ENCODE peak calls at places on chromosomes 3 and 15, in seven cellular contexts. G is upper lobe of right lung, Q is heart left ventricle, F is spleen, O is mesenchymal stem cell, J is ovary, C is A549. A is an unnamed sample.

GRCh38 chr3:17982211-17982880 is 239.9 kb upstream of the TBC1D5 start:
- DNase-seq in G (no peak), Q (no peak), F (no peak), O (no peak), J (no peak), C (no peak), A (no peak)

GRCh38 chr3:50627407-50628051 is 10.6 kb downstream of the MAPKAPK3 start:
- DNase-seq in G (peak), Q (peak), F (no peak), O (peak), J (no peak), C (peak), A (no peak)

GRCh38 chr3:120743081-120743365 is 479 bp downstream of the GTF2E1 start:
- DNase-seq in G (no peak), Q (no peak), F (no peak), O (no peak), J (no peak), C (no peak), A (no peak)

GRCh38 chr15:34644061-34644460 is 60.6 kb upstream of the GOLGA8B start:
- DNase-seq in G (no peak), Q (no peak), F (no peak), O (peak), J (no peak), C (peak), A (no peak)

GRCh38 chr3:120275553-120276092 is 9.4 kb downstream of the GPR156 start:
- DNase-seq in G (no peak), Q (no peak), F (no peak), O (no peak), J (no peak), C (no peak), A (no peak)

GRCh38 chr15:51004103-51004536 is 90.6 kb downstream of the TNFAIP8L3 start:
- DNase-seq in G (no peak), Q (no peak), F (no peak), O (peak), J (no peak), C (peak), A (no peak)

GRCh38 chr15:41827290-41827879 is 507 bp upstream of the JMJD7 start:
- DNase-seq in G (no peak), Q (no peak), F (no peak), O (no peak), J (no peak), C (no peak), A (no peak)

GRCh38 chr15:39397883-39398282 is 183.0 kb upstream of the THBS1 start:
- DNase-seq in G (no peak), Q (no peak), F (no peak), O (no peak), J (no peak), C (no peak), A (no peak)

GRCh38 chr15:89814112-89814742 is 425 bp downstream of the ANPEP start:
- DNase-seq in G (no peak), Q (no peak), F (peak), O (peak), J (no peak), C (no peak), A (no peak)

DNA sequence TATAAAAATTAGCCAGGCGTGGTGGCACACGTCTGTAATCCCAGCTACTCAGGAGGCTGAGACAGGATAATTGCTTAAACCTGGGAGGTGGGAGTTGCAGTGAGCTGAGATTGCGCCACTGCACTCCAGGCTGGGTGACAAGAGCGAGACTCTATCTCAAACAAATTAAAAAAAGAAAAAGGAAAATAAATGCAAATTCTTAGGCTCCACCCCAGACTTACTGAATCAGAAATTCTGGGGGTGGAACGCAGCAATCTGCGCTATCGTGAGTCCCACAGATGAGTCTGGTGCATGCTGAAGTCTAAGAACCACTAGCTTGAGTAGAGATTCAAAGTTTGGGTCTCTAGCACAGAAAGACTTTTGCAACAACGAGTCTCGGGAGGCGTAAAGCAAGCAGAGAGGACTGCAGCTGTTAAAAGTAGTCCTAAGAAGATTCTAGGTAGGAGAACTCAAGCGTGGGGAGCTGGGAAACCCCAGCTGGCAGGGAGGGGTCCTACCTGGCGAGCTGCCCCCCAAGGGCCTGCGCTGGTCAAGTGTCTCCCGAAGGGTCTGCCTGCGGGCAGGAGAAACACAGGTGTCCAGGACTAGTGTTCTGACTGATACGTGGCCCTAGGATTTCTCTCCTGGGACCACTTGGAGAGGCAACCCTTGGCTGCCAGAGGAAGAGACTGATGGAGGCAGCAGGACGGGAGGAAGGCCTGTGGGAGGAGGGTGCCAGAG is 21.9 kb downstream of the CEP19 start:
- DNase-seq in G (no peak), Q (no peak), F (no peak), O (no peak), J (no peak), C (no peak), A (no peak)
- H3K27ac ChIP-seq in G (no peak), Q (no peak), F (peak), O (no peak), J (no peak), C (no peak), A (no peak)

DNA sequence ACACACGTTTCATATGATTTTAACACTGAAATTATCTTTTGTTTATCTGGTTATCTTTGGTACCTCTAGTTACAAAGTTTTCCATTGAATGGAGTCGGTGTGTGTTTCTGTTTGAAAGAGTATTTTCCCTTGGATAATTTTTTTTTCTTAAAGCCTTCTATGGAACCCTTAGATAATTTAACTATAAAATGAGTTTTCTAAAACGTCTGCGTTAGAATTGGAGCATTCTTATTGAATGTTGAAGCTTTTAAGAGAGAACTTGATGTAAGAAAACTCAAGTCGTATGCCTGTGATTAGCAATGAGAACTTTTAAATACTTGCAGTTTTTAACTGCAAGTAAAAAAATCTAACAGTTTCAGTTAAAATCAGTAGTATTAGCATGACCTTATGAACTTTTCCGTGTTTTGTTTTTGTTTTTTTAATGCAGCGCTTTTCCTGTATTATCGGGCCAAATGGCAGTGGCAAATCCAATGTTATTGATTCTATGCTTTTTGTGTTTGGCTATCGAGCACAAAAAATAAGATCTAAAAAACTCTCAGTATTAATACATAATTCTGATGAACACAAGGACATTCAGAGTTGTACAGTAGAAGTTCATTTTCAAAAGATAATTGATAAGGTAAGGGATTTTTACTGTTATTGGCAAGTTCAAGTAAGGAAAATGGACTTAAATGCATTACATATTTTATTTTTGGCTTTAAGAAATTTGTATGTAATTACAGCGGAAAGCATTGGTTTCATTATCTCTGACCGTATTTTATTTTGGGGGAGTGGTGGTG is 3.0 kb downstream of the SMC4 start:
- DNase-seq in G (no peak), Q (no peak), F (no peak), O (no peak), J (no peak), C (no peak), A (no peak)
- H3K27ac ChIP-seq in G (peak), Q (no peak), F (peak), O (no peak), J (no peak), C (peak), A (peak)

GRCh38 chr15:85499498-85499897 is 119.1 kb downstream of the AKAP13 start:
- DNase-seq in G (no peak), Q (no peak), F (no peak), O (no peak), J (no peak), C (no peak), A (no peak)
- H3K27ac ChIP-seq in G (no peak), Q (peak), F (no peak), O (no peak), J (no peak), C (peak), A (no peak)

DNA sequence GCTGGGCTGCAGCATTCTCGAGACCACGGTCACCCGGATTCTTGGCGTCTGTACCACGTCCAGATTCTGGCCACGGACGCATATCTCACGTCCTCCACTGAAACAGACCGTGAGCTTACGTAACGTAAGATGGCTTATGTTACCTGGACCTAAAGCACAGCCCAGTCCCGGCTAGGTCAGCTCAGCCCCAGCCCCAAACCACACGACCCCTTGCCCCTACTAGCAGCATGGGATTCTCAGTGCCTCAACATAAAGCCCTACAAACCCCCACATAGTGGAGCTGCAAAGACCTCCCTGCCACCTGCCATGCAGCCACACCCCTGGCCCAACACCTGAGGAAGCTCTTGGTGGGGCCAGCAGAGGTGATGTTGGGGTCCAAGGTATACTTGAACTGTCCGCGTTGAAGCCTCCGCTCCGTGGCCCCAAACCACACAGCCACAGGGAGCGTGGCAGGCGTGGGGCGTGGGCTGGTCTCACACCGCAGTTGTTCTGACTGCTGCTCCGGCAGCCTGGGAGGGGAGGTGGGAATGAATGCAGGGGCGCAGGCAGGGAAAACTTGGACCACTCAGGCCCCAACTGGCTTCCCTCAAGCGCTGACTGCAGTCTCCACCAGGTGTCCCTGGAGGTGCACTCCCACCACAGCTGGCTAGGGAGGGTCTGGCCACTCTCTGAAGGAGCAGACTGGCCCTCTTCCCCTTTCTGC is 14.5 kb downstream of the PLXNB1 start:
- DNase-seq in G (no peak), Q (no peak), F (peak), O (no peak), J (no peak), C (no peak), A (no peak)
- H3K27ac ChIP-seq in G (no peak), Q (no peak), F (no peak), O (no peak), J (no peak), C (no peak), A (no peak)

GRCh38 chr15:95287774-95288173 is 1042.7 kb upstream of the NR2F2 start:
- DNase-seq in G (no peak), Q (no peak), F (no peak), O (no peak), J (peak), C (no peak), A (no peak)

GRCh38 chr15:95286316-95286880 is 1044.1 kb upstream of the NR2F2 start:
- DNase-seq in G (no peak), Q (no peak), F (no peak), O (no peak), J (peak), C (no peak), A (no peak)

GRCh38 chr15:95286911-95287769 is 1043.4 kb upstream of the NR2F2 start:
- DNase-seq in G (no peak), Q (no peak), F (no peak), O (no peak), J (peak), C (no peak), A (no peak)

GRCh38 chr15:95284487-95284886 is 1046.0 kb upstream of the NR2F2 start:
- DNase-seq in G (no peak), Q (no peak), F (no peak), O (no peak), J (no peak), C (no peak), A (no peak)

DNA sequence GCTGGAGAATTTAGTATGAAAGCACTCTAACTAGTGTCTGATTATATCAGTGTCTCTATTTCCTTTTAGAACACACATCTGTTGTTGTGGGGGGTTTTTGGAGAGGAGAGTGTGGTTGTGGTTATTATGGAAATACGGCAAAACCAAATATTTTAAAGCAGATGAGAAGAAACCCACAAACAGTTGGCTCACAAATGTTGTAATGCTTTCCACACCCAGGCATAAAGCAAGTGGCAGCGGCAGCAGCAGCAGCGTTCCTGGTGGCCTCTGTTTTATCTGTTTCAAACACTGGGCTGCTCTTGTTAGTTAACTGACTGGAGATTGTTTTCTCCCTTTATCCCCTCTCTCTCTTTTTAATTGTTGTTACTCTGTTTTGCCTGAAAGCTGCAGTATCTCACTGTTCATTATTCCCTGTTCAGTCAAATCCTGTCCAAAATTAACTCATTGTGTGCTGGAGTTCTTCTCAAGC is 1045.5 kb upstream of the NR2F2 start:
- DNase-seq in G (no peak), Q (no peak), F (no peak), O (peak), J (no peak), C (no peak), A (no peak)
- H3K27ac ChIP-seq in G (peak), Q (peak), F (peak), O (no peak), J (no peak), C (no peak), A (peak)

GRCh38 chr15:47288794-47289193 is 428.5 kb upstream of the SEMA6D start:
- DNase-seq in G (no peak), Q (no peak), F (no peak), O (no peak), J (no peak), C (no peak), A (no peak)

DNA sequence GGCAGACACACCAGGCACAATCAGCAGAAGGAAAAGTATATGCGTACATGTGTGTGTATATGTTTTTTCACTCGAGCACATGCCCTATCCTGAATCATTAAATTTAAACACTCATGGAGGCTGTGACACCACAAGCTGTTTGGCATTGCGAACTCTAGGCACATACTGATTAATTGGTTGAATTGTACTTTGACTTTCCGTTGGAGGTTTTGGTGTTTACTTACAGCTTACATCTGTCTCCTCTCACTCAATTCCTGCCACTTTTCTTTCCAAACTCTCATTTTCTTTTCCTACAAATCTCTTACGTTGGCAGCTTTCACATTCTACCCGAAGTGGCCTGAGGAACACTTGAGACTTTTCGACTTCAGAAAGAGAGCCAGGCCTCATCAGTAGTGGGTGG is 434.1 kb upstream of the SEMA6D start:
- DNase-seq in G (no peak), Q (no peak), F (no peak), O (no peak), J (no peak), C (no peak), A (no peak)
- H3K27ac ChIP-seq in G (no peak), Q (no peak), F (no peak), O (no peak), J (no peak), C (no peak), A (no peak)

DNA sequence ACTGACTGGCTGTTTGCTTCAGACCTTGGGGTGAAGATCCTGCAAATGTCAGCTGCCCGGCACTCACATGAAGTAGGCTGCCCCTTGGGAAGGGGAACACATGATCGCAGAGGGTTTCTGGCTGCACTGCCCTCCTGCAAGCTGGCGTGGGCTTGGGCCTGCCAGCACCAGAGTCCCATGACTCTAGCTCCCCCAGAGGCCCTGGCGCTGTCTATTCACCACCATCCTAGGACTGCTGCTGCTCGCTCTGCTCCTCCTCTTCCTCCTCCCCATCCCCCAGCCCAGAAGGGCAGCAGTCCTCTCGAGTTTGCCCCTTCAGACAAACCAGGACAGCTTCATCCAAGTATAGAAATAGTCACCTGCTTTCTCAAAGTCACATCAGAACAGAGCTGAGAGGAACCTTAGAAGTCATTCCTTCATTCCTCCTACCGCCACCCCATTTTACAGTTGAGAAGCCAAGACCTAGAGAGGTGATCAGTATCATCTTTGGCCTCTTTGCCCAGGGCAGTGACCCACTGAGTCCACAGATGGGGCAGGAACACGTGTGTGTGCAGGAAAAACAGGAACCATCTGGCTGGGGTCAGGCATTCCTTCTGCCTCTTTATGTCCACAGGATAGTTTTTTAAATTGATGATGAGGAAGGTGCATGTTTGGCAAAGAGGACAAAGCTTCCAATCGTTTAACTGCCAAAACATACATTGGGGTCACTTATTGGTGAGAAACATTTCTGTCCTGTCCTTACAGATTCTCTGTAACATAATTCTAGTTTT is 13.2 kb downstream of the DPH3 start:
- DNase-seq in G (no peak), Q (no peak), F (peak), O (no peak), J (no peak), C (no peak), A (no peak)
- H3K27ac ChIP-seq in G (no peak), Q (no peak), F (no peak), O (no peak), J (no peak), C (no peak), A (no peak)

GRCh38 chr3:15161113-15161512 is 44.9 kb upstream of the CAPN7 start:
- DNase-seq in G (no peak), Q (no peak), F (no peak), O (peak), J (no peak), C (no peak), A (no peak)
- H3K27ac ChIP-seq in G (no peak), Q (no peak), F (no peak), O (no peak), J (no peak), C (no peak), A (no peak)